ENCODE peak calls at places on chromosomes 6 and 20, in five cellular contexts. D, P, S, R and C are unnamed samples. For H3K27me3, the result is how much of the 10 kb centered on the place peaks cover.

GRCh38 chr6:158211273-158212055 is 43.3 kb downstream of the GTF2H5 start:
- DNase-seq in D (no peak), P (no peak), S (no peak), R (no peak), C (no peak)

GRCh38 chr6:134436950-134437349 is 119.0 kb upstream of the SGK1 start:
- DNase-seq in D (no peak), P (no peak), S (no peak), R (no peak), C (no peak)

GRCh38 chr6:109978174-109979032 is at the start of gene GPR6:
- DNase-seq in D (peak), P (peak), S (peak), R (peak), C (peak)

GRCh38 chr6:28977351-28978136 is 27.6 kb downstream of the ZNF311 start:
- DNase-seq in D (no peak), P (peak), S (no peak), R (peak), C (no peak)

GRCh38 chr6:25703005-25703404 is 51.0 kb downstream of the SCGN start:
- DNase-seq in D (no peak), P (no peak), S (no peak), R (no peak), C (no peak)

GRCh38 chr6:24497254-24497989 is 2.7 kb downstream of the ALDH5A1 start:
- DNase-seq in D (no peak), P (no peak), S (peak), R (no peak), C (no peak)

GRCh38 chr20:43744966-43745733 is 18.3 kb upstream of the GTSF1L start:
- DNase-seq in D (no peak), P (peak), S (no peak), R (no peak), C (no peak)

GRCh38 chr20:50551288-50551687 is 41.1 kb downstream of the PTPN1 start:
- DNase-seq in D (no peak), P (no peak), S (no peak), R (no peak), C (no peak)

GRCh38 chr6:40356242-40356910 is 230.8 kb downstream of the LRFN2 start:
- DNase-seq in D (peak), P (no peak), S (no peak), R (peak), C (no peak)

GRCh38 chr20:5078399-5078958 is 41.3 kb downstream of the PCNA start:
- DNase-seq in D (peak), P (no peak), S (peak), R (peak), C (no peak)

GRCh38 chr6:170291271-170292110 is 613 bp upstream of the DLL1 start:
- DNase-seq in D (no peak), P (peak), S (no peak), R (no peak), C (peak)

GRCh38 chr6:12882761-12883290 is 166.3 kb downstream of the PHACTR1 start:
- DNase-seq in D (no peak), P (no peak), S (no peak), R (no peak), C (no peak)

GRCh38 chr6:118372413-118372812 is 175.7 kb upstream of the PLN start:
- DNase-seq in D (no peak), P (no peak), S (no peak), R (peak), C (no peak)

DNA sequence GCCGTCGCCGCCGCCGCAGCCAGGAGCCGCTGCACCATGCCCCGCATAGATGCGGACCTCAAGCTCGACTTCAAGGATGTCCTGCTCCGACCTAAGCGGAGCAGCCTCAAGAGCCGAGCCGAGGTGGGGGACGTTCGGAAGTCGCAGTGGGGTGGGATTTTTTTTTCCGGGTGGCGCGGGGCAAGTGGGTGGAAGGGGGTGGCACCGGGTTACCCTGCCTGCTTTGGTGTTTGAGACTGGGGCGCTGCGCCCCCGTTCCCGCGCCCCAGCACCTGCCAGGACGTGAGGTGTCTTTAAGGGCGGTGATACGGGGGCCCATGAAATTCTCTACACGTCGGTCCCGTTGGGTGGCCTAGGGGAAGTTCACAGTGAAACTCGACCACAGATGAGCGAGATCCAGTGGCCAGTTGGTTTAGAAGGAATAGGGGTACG is 287 bp downstream of the GMPR start:
- DNase-seq in D (peak), P (no peak), S (no peak), R (no peak), C (no peak)
- H3K27me3 ChIP-seq in D (under half), P (under half), S (under half), R (under half), C (under half)

DNA sequence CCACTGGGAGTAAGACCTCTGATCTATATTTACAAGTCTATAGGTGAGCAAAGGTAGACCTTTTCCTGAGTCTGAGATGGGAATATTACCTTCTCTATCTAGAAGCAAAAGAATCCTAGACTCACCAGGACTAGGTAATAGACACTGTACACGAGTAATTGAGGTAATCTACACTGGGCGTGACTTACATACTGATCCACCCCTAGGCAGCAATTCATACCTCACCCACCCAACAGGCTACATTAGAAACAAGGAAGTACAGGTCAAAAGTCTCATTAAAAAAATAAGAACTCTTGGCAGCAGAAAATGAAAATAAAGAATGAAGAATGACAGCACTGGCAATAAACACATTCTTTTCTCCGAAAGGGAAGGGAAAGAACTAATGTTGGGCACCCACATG is 7.6 kb downstream of the CSNK2A1 start:
- DNase-seq in D (no peak), P (no peak), S (no peak), R (no peak), C (no peak)
- H3K27me3 ChIP-seq in D (under half), P (under half), S (under half), R (under half), C (under half)

GRCh38 chr6:160349837-160350236 is 1.7 kb downstream of the SLC22A3 start:
- DNase-seq in D (no peak), P (no peak), S (no peak), R (no peak), C (no peak)
- H3K27me3 ChIP-seq in D (under half), P (under half), S (under half), R (under half), C (half or more)

GRCh38 chr6:1395941-1396908 is 6.8 kb downstream of the FOXF2 start:
- DNase-seq in D (no peak), P (no peak), S (no peak), R (no peak), C (no peak)

GRCh38 chr6:1393641-1394283 is 4.4 kb downstream of the FOXF2 start:
- DNase-seq in D (no peak), P (peak), S (no peak), R (no peak), C (peak)

GRCh38 chr6:1396952-1397868 is 7.8 kb downstream of the FOXF2 start:
- DNase-seq in D (peak), P (peak), S (peak), R (peak), C (peak)

GRCh38 chr6:1394591-1395463 is 5.5 kb downstream of the FOXF2 start:
- DNase-seq in D (no peak), P (no peak), S (no peak), R (no peak), C (peak)

DNA sequence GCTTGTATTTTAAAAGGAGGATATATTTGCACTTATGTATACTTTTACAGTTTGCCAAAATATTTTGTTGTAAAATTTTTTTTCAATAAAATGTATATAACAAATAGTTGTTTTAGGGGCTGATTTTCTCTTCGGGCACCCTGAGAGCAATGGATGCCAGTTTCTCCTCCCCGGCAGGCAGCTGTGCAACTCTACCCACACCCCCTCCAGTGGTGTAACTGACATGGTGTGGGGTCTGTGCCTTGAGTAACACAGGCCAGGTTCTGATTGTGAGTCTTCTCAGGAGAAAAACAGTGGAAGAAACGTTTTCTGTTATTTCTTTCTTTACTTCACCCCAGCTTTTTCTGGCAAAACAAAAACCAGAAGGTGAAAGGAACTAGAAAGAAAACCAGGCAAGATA is 6.1 kb downstream of the FOXF2 start:
- DNase-seq in D (no peak), P (no peak), S (no peak), R (no peak), C (no peak)
- H3K27me3 ChIP-seq in D (under half), P (under half), S (under half), R (under half), C (under half)

DNA sequence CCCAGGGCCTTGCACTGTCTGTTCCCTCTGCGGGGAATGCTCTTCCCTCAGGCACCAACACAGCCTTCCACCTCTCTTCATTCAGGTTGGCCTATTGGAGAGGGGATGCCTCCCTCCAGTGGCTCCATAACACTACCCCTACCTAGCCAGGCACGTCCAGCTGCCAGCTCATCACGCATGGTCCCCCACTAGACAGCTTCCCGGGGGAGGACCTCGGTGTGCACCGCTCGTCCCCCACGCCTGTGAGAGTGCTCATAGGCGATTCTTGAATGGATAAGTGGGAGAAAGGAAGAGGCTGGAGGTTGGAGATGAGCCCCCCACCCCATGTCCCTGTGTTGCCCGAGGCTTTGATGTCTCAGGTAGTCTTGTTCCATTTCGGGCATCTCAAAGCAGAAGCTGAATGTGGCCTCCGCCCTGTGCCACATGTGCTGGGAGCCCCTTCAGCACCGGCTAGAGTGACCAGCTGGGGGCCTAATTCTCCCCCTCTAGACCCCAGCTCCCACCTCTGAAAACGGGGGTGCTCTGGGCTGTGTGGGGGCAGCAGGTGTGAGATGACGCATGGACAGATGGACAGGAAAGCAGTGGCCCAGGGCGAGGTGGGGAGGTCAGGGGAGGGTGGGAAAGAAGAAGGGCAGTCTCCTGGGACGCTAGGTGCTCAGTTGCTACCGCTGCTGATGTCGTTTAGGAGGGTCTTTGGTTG is 333.0 kb downstream of the TAF4 start:
- DNase-seq in D (no peak), P (no peak), S (no peak), R (no peak), C (no peak)
- H3K27me3 ChIP-seq in D (under half), P (under half), S (under half), R (under half), C (under half)

DNA sequence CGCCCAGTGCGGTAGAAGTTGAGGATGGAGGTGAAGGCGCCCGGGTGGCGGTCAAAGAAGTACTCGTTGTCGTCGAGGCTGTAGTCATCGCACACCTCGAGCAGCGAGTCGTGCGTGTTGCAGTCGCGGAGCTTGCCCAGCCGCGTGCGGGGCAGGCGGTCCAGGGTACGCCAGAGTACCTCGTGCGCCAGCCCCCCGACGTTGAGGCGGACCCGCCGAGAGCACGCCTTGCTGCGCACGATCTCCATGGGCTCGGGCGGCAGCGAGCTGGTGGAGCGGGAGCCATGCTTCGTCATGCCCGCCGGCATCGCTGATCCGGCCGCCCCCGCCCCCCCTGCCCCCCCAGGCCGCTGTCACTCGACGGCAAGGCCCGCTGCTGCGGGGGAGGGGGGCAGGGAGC is 295 bp downstream of the KCNB1 start:
- DNase-seq in D (no peak), P (no peak), S (no peak), R (no peak), C (no peak)
- H3K27me3 ChIP-seq in D (under half), P (under half), S (under half), R (under half), C (under half)

DNA sequence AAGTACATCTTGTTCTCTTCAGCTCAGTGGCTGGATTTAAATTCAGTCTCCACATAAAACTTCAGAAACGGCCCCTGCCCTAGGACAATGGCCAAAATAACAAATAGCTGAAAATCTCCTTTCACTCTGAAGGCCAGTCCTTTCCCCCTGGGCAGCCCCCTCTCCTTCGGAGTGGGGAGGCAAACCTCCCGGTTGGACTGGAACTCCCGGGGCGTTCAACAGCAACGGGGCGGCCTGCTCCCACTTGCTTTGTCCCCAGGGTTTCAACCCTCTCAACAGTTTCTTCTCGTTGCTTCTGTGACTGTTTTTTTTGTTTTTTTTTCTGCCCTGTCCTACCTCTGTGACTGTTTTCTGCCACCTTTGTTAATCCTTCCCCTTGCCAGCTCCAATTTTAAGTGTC is 102.6 kb upstream of the DUSP22 start:
- DNase-seq in D (no peak), P (no peak), S (no peak), R (no peak), C (no peak)
- H3K27me3 ChIP-seq in D (under half), P (under half), S (under half), R (under half), C (under half)

GRCh38 chr20:10250902-10251301 is 32.3 kb downstream of the SNAP25 start:
- DNase-seq in D (no peak), P (no peak), S (no peak), R (no peak), C (no peak)
- H3K27me3 ChIP-seq in D (under half), P (under half), S (under half), R (under half), C (under half)

GRCh38 chr20:58077282-58077681 is 151.2 kb downstream of the ANKRD60 start:
- DNase-seq in D (peak), P (no peak), S (no peak), R (no peak), C (no peak)
- H3K27me3 ChIP-seq in D (under half), P (under half), S (under half), R (under half), C (under half)